ENCODE peak calls at places on chromosomes 4 and X, in seven cellular contexts. One of them, this sample, is unnamed.

GRCh38 chrX:132807411-132808030 is 150.9 kb downstream of the HS6ST2 start:
- DNase-seq in anterior cingulate cortex: no peak
- DNase-seq in GM18507: no peak
- DNase-seq in effector CD4-positive, alpha-beta T cell: no peak
- DNase-seq in heart left ventricle: no peak
- DNase-seq in right atrium auricular region: no peak
- DNase-seq in GM19239: no peak
- DNase-seq in this sample: no peak

GRCh38 chr4:16897991-16898827 is at the start of gene LDB2:
- DNase-seq in anterior cingulate cortex: peak
- DNase-seq in GM18507: no peak
- DNase-seq in effector CD4-positive, alpha-beta T cell: no peak
- DNase-seq in heart left ventricle: peak
- DNase-seq in right atrium auricular region: peak
- DNase-seq in GM19239: no peak
- DNase-seq in this sample: no peak

GRCh38 chr4:56995525-56995924 is 16.8 kb downstream of the POLR2B start:
- DNase-seq in anterior cingulate cortex: peak
- DNase-seq in GM18507: no peak
- DNase-seq in effector CD4-positive, alpha-beta T cell: no peak
- DNase-seq in heart left ventricle: no peak
- DNase-seq in right atrium auricular region: peak
- DNase-seq in GM19239: no peak
- DNase-seq in this sample: no peak

GRCh38 chrX:153526040-153526439 is 8.6 kb downstream of the ATP2B3 start:
- DNase-seq in anterior cingulate cortex: no peak
- DNase-seq in GM18507: no peak
- DNase-seq in effector CD4-positive, alpha-beta T cell: no peak
- DNase-seq in heart left ventricle: no peak
- DNase-seq in right atrium auricular region: no peak
- DNase-seq in GM19239: no peak
- DNase-seq in this sample: no peak

GRCh38 chr4:183154701-183155391 is 55.8 kb downstream of the WWC2 start:
- DNase-seq in anterior cingulate cortex: no peak
- DNase-seq in GM18507: no peak
- DNase-seq in effector CD4-positive, alpha-beta T cell: no peak
- DNase-seq in heart left ventricle: no peak
- DNase-seq in right atrium auricular region: no peak
- DNase-seq in GM19239: no peak
- DNase-seq in this sample: no peak

GRCh38 chr4:184807797-184808718 is 17.7 kb downstream of the ACSL1 start:
- DNase-seq in anterior cingulate cortex: peak
- DNase-seq in GM18507: no peak
- DNase-seq in effector CD4-positive, alpha-beta T cell: no peak
- DNase-seq in heart left ventricle: no peak
- DNase-seq in right atrium auricular region: no peak
- DNase-seq in GM19239: no peak
- DNase-seq in this sample: no peak

GRCh38 chr4:128665514-128665913 is 144.0 kb upstream of the JADE1 start:
- DNase-seq in anterior cingulate cortex: no peak
- DNase-seq in GM18507: no peak
- DNase-seq in effector CD4-positive, alpha-beta T cell: no peak
- DNase-seq in heart left ventricle: no peak
- DNase-seq in right atrium auricular region: no peak
- DNase-seq in GM19239: no peak
- DNase-seq in this sample: no peak

GRCh38 chrX:63754141-63754859 is 30.7 kb downstream of the ARHGEF9 start:
- DNase-seq in anterior cingulate cortex: peak
- DNase-seq in GM18507: peak
- DNase-seq in effector CD4-positive, alpha-beta T cell: peak
- DNase-seq in heart left ventricle: no peak
- DNase-seq in right atrium auricular region: no peak
- DNase-seq in GM19239: no peak
- DNase-seq in this sample: no peak

GRCh38 chr4:120613778-120614177 is 308.7 kb downstream of the PRDM5 start:
- DNase-seq in anterior cingulate cortex: no peak
- DNase-seq in GM18507: no peak
- DNase-seq in effector CD4-positive, alpha-beta T cell: no peak
- DNase-seq in heart left ventricle: no peak
- DNase-seq in right atrium auricular region: no peak
- DNase-seq in GM19239: no peak
- DNase-seq in this sample: no peak

GRCh38 chr4:92182736-92183407 is 120.9 kb upstream of the GRID2 start:
- DNase-seq in anterior cingulate cortex: no peak
- DNase-seq in GM18507: no peak
- DNase-seq in effector CD4-positive, alpha-beta T cell: no peak
- DNase-seq in heart left ventricle: peak
- DNase-seq in right atrium auricular region: no peak
- DNase-seq in GM19239: no peak
- DNase-seq in this sample: no peak

GRCh38 chrX:124194903-124195302 is 137.6 kb upstream of the TEX13D start:
- DNase-seq in anterior cingulate cortex: no peak
- DNase-seq in GM18507: no peak
- DNase-seq in effector CD4-positive, alpha-beta T cell: no peak
- DNase-seq in heart left ventricle: no peak
- DNase-seq in right atrium auricular region: no peak
- DNase-seq in GM19239: no peak
- DNase-seq in this sample: no peak

GRCh38 chrX:109974906-109975655 is 27.8 kb upstream of the TMEM164 start:
- DNase-seq in anterior cingulate cortex: no peak
- DNase-seq in GM18507: no peak
- DNase-seq in effector CD4-positive, alpha-beta T cell: no peak
- DNase-seq in heart left ventricle: no peak
- DNase-seq in right atrium auricular region: no peak
- DNase-seq in GM19239: no peak
- DNase-seq in this sample: no peak

GRCh38 chrX:41718481-41719245 is 5.3 kb upstream of the GPR82 start:
- DNase-seq in anterior cingulate cortex: no peak
- DNase-seq in GM18507: no peak
- DNase-seq in effector CD4-positive, alpha-beta T cell: no peak
- DNase-seq in heart left ventricle: no peak
- DNase-seq in right atrium auricular region: no peak
- DNase-seq in GM19239: no peak
- DNase-seq in this sample: no peak

GRCh38 chr4:123562994-123563745 is 166.6 kb downstream of the SPRY1 start:
- DNase-seq in anterior cingulate cortex: no peak
- DNase-seq in GM18507: no peak
- DNase-seq in effector CD4-positive, alpha-beta T cell: no peak
- DNase-seq in heart left ventricle: no peak
- DNase-seq in right atrium auricular region: no peak
- DNase-seq in GM19239: no peak
- DNase-seq in this sample: no peak

GRCh38 chr4:64670647-64671046 is 261.4 kb upstream of the TECRL start:
- DNase-seq in anterior cingulate cortex: no peak
- DNase-seq in GM18507: no peak
- DNase-seq in effector CD4-positive, alpha-beta T cell: no peak
- DNase-seq in heart left ventricle: no peak
- DNase-seq in right atrium auricular region: no peak
- DNase-seq in GM19239: no peak
- DNase-seq in this sample: no peak

GRCh38 chr4:2248821-2249261 is 6.9 kb upstream of the HAUS3 start:
- DNase-seq in anterior cingulate cortex: no peak
- DNase-seq in GM18507: no peak
- DNase-seq in effector CD4-positive, alpha-beta T cell: peak
- DNase-seq in heart left ventricle: peak
- DNase-seq in right atrium auricular region: peak
- DNase-seq in GM19239: peak
- DNase-seq in this sample: peak

GRCh38 chrX:810186-810585 is 179.6 kb downstream of the SHOX start:
- DNase-seq in anterior cingulate cortex: no peak
- DNase-seq in GM18507: no peak
- DNase-seq in effector CD4-positive, alpha-beta T cell: no peak
- DNase-seq in heart left ventricle: no peak
- DNase-seq in right atrium auricular region: no peak
- DNase-seq in GM19239: no peak
- DNase-seq in this sample: no peak

GRCh38 chr4:158858410-158859189 is 89.8 kb downstream of the FNIP2 start:
- DNase-seq in anterior cingulate cortex: no peak
- DNase-seq in GM18507: no peak
- DNase-seq in effector CD4-positive, alpha-beta T cell: no peak
- DNase-seq in heart left ventricle: no peak
- DNase-seq in right atrium auricular region: no peak
- DNase-seq in GM19239: no peak
- DNase-seq in this sample: no peak

GRCh38 chrX:30865020-30865419 is 24.0 kb downstream of the TAB3 start:
- DNase-seq in anterior cingulate cortex: no peak
- DNase-seq in GM18507: no peak
- DNase-seq in effector CD4-positive, alpha-beta T cell: no peak
- DNase-seq in heart left ventricle: no peak
- DNase-seq in right atrium auricular region: no peak
- DNase-seq in GM19239: no peak
- DNase-seq in this sample: no peak

GRCh38 chr4:54277691-54278090 is 48.6 kb downstream of the PDGFRA start:
- DNase-seq in anterior cingulate cortex: no peak
- DNase-seq in GM18507: no peak
- DNase-seq in effector CD4-positive, alpha-beta T cell: no peak
- DNase-seq in heart left ventricle: no peak
- DNase-seq in right atrium auricular region: no peak
- DNase-seq in GM19239: no peak
- DNase-seq in this sample: peak

GRCh38 chr4:15455290-15455689 is 14.4 kb upstream of the CC2D2A start:
- DNase-seq in anterior cingulate cortex: no peak
- DNase-seq in GM18507: no peak
- DNase-seq in effector CD4-positive, alpha-beta T cell: no peak
- DNase-seq in heart left ventricle: no peak
- DNase-seq in right atrium auricular region: peak
- DNase-seq in GM19239: no peak
- DNase-seq in this sample: no peak

GRCh38 chr4:45316257-45316656 is 589.9 kb upstream of the GNPDA2 start:
- DNase-seq in anterior cingulate cortex: no peak
- DNase-seq in GM18507: no peak
- DNase-seq in effector CD4-positive, alpha-beta T cell: no peak
- DNase-seq in heart left ventricle: no peak
- DNase-seq in right atrium auricular region: no peak
- DNase-seq in GM19239: no peak
- DNase-seq in this sample: no peak

GRCh38 chrX:489805-490204 is 103.1 kb upstream of the PPP2R3B start:
- DNase-seq in anterior cingulate cortex: no peak
- DNase-seq in GM18507: no peak
- DNase-seq in effector CD4-positive, alpha-beta T cell: no peak
- DNase-seq in heart left ventricle: no peak
- DNase-seq in right atrium auricular region: no peak
- DNase-seq in GM19239: no peak
- DNase-seq in this sample: no peak

GRCh38 chr4:3073158-3074077 is 920 bp downstream of the HTT-AS start:
- DNase-seq in anterior cingulate cortex: no peak
- DNase-seq in GM18507: no peak
- DNase-seq in effector CD4-positive, alpha-beta T cell: peak
- DNase-seq in heart left ventricle: peak
- DNase-seq in right atrium auricular region: no peak
- DNase-seq in GM19239: no peak
- DNase-seq in this sample: no peak